ENCODE peak calls at places on chromosome 6, in four cellular contexts. Q is A549, L is endodermal cell, M is ascending aorta. T is an unnamed sample. For H3K4me1, the result is how much of the 10 kb centered on the place peaks cover.

GRCh38 chr6:97361286-97361685 is 78.3 kb upstream of the MMS22L start:
- DNase-seq in Q (peak), L (no peak), M (no peak), T (no peak)

GRCh38 chr6:4327841-4328240 is 192.5 kb upstream of the ECI2 start:
- DNase-seq in L (no peak), Q (no peak), M (no peak), T (no peak)

GRCh38 chr6:102085257-102085656 is 691.7 kb downstream of the GRIK2 start:
- DNase-seq in L (no peak), Q (no peak), M (no peak), T (no peak)

GRCh38 chr6:32462609-32463008 is 22.9 kb downstream of the HLA-DRA start:
- DNase-seq in L (no peak), Q (no peak), M (no peak), T (no peak)

GRCh38 chr6:31042801-31043200 is 32.5 kb downstream of the MUC22 start:
- DNase-seq in Q (peak), M (no peak), L (peak), T (no peak)

GRCh38 chr6:99458319-99458718 is 33.2 kb upstream of the PNISR start:
- DNase-seq in L (peak), M (no peak), Q (peak), T (no peak)

GRCh38 chr6:110098511-110099116 is 80.9 kb downstream of the WASF1 start:
- DNase-seq in L (no peak), M (no peak), Q (no peak), T (no peak)

GRCh38 chr6:92777146-92777740 is 642.1 kb downstream of the EPHA7 start:
- DNase-seq in Q (peak), M (no peak), L (no peak), T (no peak)

GRCh38 chr6:168472363-168472762 is 31.4 kb downstream of the SMOC2 start:
- DNase-seq in M (no peak), L (no peak), Q (no peak), T (no peak)

GRCh38 chr6:21402368-21402767 is 191.2 kb upstream of the SOX4 start:
- DNase-seq in M (no peak), L (peak), Q (no peak), T (no peak)

GRCh38 chr6:42746452-42747400 is 823 bp upstream of the TBCC start:
- DNase-seq in M (peak), Q (peak), L (peak), T (peak)

GRCh38 chr6:45607818-45608217 is 230.1 kb upstream of the SUPT3H start:
- DNase-seq in L (no peak), M (no peak), Q (no peak), T (no peak)

GRCh38 chr6:107323133-107323785 is 136.1 kb downstream of the PDSS2 start:
- DNase-seq in Q (no peak), L (no peak), M (no peak), T (no peak)

GRCh38 chr6:107715523-107716321 is 108.4 kb downstream of the SCML4 start:
- DNase-seq in M (no peak), Q (no peak), L (peak), T (no peak)

GRCh38 chr6:141580988-141581387 is 551.7 kb upstream of the GJE1 start:
- DNase-seq in M (no peak), L (no peak), Q (no peak), T (no peak)

GRCh38 chr6:7073810-7074525 is 33.8 kb upstream of the RREB1 start:
- DNase-seq in Q (no peak), M (no peak), L (no peak), T (no peak)

GRCh38 chr6:70394518-70395300 is 18.6 kb upstream of the FAM135A start:
- DNase-seq in M (no peak), L (no peak), Q (no peak), T (no peak)

GRCh38 chr6:65157025-65157424 is 550.0 kb downstream of the EYS start:
- DNase-seq in M (no peak), L (no peak), Q (no peak), T (no peak)

GRCh38 chr6:4371207-4371921 is 236.0 kb upstream of the ECI2 start:
- DNase-seq in L (peak), Q (no peak), M (no peak), T (peak)

GRCh38 chr6:167825059-167825758 is 1.5 kb upstream of the AFDN start:
- DNase-seq in L (no peak), M (no peak), Q (no peak), T (no peak)

GRCh38 chr6:139010674-139011073 is 17.9 kb upstream of the ABRACL start:
- DNase-seq in L (peak), M (no peak), Q (no peak), T (no peak)

GRCh38 chr6:80742481-80742880 is 636.0 kb downstream of the BCKDHB start:
- DNase-seq in Q (peak), M (no peak), L (no peak), T (no peak)

DNA sequence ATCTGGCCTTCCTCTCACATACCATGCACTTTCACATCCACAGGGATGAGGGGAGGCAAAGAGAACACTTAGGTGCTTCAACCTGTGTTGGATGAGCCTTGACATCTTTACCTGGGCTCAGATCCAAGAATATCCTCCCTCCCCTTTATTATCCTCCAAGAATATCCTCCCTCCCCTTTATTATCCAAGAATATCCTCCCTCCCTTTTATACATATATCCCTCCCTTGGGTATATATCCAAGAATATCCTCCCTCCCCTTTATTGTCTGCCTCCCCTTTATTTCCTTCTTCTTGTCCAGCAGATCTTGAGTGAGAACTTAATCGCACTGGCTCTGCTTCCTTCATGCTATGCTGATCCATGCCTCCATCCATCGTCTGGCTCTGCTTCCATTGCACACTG is 30.3 kb downstream of the LAMA4 start:
- DNase-seq in L (no peak), M (no peak), Q (no peak), T (no peak)
- H3K4me1 ChIP-seq in L (under half), M (under half), Q (under half), T (under half)

DNA sequence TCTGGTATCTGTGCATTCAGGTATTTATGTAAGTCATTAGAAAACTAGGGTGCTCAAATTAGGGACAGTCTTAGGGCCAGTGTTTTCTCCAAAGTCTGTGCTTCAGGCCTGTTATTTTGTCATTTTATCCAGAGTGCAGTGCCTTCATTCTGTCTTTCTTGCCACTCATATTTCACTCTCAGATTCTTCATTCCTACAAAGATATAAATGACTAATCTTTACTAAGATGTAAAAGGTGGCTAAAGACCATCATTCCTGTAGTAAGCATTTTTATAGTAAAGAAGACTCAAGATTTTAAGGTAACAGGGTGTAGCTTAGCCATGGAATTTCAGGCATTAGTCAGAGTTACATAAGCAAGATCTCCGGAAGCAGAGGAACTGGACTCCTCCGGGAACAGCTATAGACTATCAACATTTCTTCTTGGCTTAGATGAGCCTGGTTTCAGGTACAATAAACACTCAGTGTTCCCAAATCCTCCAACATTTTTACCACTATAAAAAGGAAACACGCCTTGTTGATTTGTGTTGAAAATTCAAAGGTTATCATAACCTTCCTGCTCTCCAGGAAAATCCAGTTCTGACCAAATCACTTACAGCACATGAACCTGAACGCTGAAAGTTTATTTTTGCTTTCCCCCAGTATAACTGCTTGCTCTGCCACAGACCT is 23.8 kb downstream of the SERPINB1 start:
- DNase-seq in Q (peak), L (no peak), M (no peak), T (peak)
- H3K4me3 ChIP-seq in Q (peak), L (no peak), M (peak), T (no peak)

DNA sequence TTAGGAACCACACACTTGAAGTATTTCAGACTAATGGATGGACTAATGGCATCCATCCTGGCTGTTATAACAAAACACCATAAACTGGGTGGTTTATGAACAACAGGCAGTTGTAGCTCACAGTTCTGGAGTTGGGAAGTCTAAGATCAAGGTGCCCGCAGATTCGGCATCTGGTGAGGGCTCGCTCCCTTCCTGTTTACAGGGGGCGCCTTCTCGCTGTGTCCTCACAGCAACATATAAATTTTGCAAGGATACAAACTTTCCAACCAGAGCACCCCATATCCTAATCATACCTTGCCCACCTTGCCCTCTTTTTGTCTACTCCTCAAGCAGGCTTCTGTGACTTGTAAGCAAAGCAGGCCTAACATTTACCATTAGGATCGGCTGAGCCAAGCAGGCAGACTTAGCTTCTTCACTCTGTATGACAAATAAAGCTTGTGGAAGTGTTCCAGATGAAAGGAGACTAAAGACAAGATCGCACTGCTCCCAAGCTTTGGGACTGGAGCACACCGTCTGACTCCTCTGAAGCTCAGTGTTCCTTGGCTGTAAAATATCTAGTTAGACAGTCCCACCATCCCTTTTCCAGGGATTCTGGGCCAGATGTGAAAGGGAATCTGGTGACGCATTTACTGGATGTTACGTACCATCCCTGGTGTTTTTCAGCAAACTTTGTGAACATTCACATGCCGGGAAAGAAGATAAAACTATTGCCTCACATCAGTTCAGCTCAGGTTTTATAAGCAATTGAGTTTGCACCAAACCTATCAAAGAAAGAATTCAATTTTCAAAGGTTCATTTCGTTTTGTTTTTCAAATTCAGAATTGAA is 34.8 kb downstream of the GFOD1 start:
- DNase-seq in M (peak), L (peak), Q (no peak), T (no peak)
- H3K4me1 ChIP-seq in M (under half), L (under half), Q (under half), T (under half)

DNA sequence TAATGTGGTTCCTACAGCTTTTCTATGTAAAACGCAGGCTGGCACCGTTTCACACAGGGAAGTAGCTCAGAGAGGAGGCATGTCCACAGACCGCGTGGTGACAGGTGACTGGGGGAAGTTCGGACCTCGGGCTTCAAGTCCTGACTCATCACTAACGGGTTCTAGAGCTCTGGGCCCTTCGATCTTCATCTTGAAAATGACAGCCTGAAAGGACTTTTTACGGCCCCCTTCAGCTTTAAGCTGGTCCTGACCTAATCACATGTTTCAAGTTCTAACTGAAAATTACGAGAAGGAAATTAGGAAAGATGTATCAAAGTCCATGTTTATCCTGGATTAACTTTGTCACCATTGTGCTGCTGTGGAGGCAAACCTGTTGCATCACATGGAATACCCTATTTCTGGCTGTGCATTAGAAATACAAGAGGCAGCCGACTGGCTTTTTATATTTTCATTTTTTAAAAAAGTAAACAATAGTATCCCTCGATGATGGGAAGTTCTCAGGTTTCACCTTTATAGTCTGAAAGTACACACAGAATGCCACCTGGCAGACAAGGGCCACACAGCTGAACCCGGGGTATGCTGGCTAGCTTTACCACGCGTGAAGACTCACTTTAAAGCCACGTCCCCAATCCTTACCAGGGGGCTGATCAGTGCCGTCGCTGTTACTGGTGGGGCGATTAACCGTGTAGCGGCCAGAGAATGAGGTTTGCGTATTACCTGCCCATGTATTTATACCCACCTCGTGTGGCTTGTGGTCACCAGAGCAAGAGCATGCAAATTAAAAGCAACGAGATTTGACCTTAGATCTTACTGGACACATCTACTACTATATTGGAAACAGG is 1.9 kb downstream of the MAN1A1 start:
- DNase-seq in Q (no peak), M (peak), L (no peak), T (no peak)
- H3K4me3 ChIP-seq in Q (no peak), M (peak), L (peak), T (no peak)

GRCh38 chr6:149079911-149080501 is 237.5 kb upstream of the TAB2 start:
- DNase-seq in L (no peak), M (peak), Q (no peak), T (no peak)
- H3K4me1 ChIP-seq in L (under half), M (under half), Q (under half), T (under half)

GRCh38 chr6:15473174-15473573 is 189.7 kb downstream of the DTNBP1 start:
- DNase-seq in M (no peak), Q (no peak), L (peak), T (no peak)

GRCh38 chr6:15474196-15474595 is 188.6 kb downstream of the DTNBP1 start:
- DNase-seq in Q (no peak), L (no peak), M (no peak), T (no peak)

GRCh38 chr6:15472626-15473025 is 190.2 kb downstream of the DTNBP1 start:
- DNase-seq in Q (no peak), M (no peak), L (peak), T (no peak)

GRCh38 chr6:15475261-15475660 is 187.6 kb downstream of the DTNBP1 start:
- DNase-seq in M (no peak), Q (no peak), L (peak), T (no peak)

GRCh38 chr6:15473741-15474161 is 189.1 kb downstream of the DTNBP1 start:
- DNase-seq in Q (no peak), M (no peak), L (peak), T (no peak)
- H3K4me3 ChIP-seq in Q (no peak), M (no peak), L (no peak), T (no peak)

GRCh38 chr6:157834549-157834948 is 11.5 kb downstream of the SNX9 start:
- DNase-seq in Q (no peak), M (no peak), L (no peak), T (no peak)
- H3K4me1 ChIP-seq in Q (under half), M (under half), L (under half), T (under half)

GRCh38 chr6:29332676-29333075 is 31.2 kb downstream of the OR14J1 start:
- DNase-seq in M (no peak), L (no peak), Q (no peak), T (no peak)
- H3K4me3 ChIP-seq in M (no peak), L (no peak), Q (no peak), T (no peak)

GRCh38 chr6:157442296-157442695 is 61.3 kb downstream of the ZDHHC14 start:
- DNase-seq in M (no peak), L (no peak), Q (no peak), T (no peak)

GRCh38 chr6:157436944-157437336 is 56.0 kb downstream of the ZDHHC14 start:
- DNase-seq in Q (no peak), L (no peak), M (no peak), T (no peak)

GRCh38 chr6:157436200-157436943 is 55.4 kb downstream of the ZDHHC14 start:
- DNase-seq in Q (no peak), M (peak), L (no peak), T (no peak)

GRCh38 chr6:157440162-157440561 is 59.2 kb downstream of the ZDHHC14 start:
- DNase-seq in L (no peak), Q (no peak), M (no peak), T (no peak)

DNA sequence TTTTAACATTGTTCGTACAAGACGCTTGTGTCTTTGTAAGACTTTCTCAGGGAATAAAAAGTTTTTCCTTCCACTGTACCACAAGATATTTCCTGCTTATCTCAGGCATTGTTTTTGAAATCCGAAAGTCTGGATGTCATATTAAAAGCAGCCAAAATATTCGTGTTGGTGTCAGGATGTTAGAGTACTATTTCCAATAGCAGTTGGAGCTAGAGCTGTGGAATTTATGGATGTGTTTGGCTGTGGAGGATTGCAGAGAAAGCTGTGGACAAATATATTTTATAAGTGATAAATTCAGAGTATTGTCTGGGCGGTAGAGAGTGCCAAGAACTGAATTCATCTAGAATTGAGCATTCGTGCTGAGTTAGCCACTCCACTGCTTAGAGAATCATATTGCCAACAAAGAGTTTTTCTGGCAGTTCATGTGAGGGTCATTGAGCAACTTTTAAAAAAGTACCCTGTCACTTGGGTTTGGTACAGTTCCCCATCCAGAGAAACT is 57.7 kb downstream of the ZDHHC14 start:
- DNase-seq in Q (no peak), L (no peak), M (peak), T (peak)
- H3K4me1 ChIP-seq in Q (under half), L (under half), M (under half), T (under half)

DNA sequence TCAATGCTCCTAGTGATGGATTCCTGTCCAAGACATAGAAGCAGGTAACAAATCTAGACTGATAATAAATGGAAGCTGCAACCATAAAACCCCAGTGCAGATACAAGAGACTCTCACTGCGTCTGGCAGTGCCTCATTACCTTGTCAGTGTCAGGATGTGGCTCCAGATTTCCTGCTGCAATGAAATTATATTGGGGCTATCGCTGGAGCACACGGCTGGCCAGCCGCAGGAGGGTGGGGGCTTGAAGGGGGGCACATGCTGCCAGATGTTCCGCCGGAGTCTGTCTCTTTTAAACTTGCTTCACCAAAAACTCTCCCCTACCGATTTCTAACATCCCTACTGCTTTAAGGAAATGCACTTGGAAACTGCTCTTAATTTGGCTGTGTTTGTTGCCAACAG is 102.1 kb upstream of the EXOC2 start:
- DNase-seq in L (no peak), Q (no peak), M (no peak), T (no peak)
- H3K4me3 ChIP-seq in L (no peak), Q (no peak), M (no peak), T (no peak)

T was measured in SJSA1.